ENCODE peak calls at places on chromosomes 13 and 19, in five cellular contexts. One of them, this sample, is unnamed.

GRCh38 chr13:59276436-59276835 is 887.3 kb downstream of the DIAPH3 start:
- DNase-seq in CD8-positive, alpha-beta T cell: no peak
- DNase-seq in NCI-H2171: no peak
- DNase-seq in body of pancreas: no peak
- DNase-seq in HT-29: no peak
- DNase-seq in this sample: no peak

GRCh38 chr19:1206063-1206732 is 620 bp downstream of the STK11 start:
- DNase-seq in HT-29: no peak
- DNase-seq in CD8-positive, alpha-beta T cell: no peak
- DNase-seq in body of pancreas: peak
- DNase-seq in NCI-H2171: no peak
- DNase-seq in this sample: no peak

GRCh38 chr19:56751078-56751489 is 79.5 kb upstream of the ZNF835 start:
- DNase-seq in NCI-H2171: no peak
- DNase-seq in HT-29: no peak
- DNase-seq in CD8-positive, alpha-beta T cell: no peak
- DNase-seq in body of pancreas: peak
- DNase-seq in this sample: no peak

GRCh38 chr13:113545455-113545930 is 39.1 kb upstream of the TFDP1 start:
- DNase-seq in CD8-positive, alpha-beta T cell: no peak
- DNase-seq in body of pancreas: no peak
- DNase-seq in HT-29: no peak
- DNase-seq in NCI-H2171: no peak
- DNase-seq in this sample: no peak

GRCh38 chr13:36807616-36808015 is 11.4 kb upstream of the RFXAP start:
- DNase-seq in body of pancreas: no peak
- DNase-seq in NCI-H2171: no peak
- DNase-seq in CD8-positive, alpha-beta T cell: no peak
- DNase-seq in HT-29: no peak
- DNase-seq in this sample: no peak

GRCh38 chr19:5974721-5975387 is 3.1 kb downstream of the RANBP3 start:
- DNase-seq in HT-29: no peak
- DNase-seq in NCI-H2171: no peak
- DNase-seq in body of pancreas: no peak
- DNase-seq in CD8-positive, alpha-beta T cell: peak
- DNase-seq in this sample: no peak

GRCh38 chr13:29621841-29622240 is 26.4 kb upstream of the SLC7A1 start:
- DNase-seq in CD8-positive, alpha-beta T cell: no peak
- DNase-seq in body of pancreas: no peak
- DNase-seq in HT-29: no peak
- DNase-seq in NCI-H2171: no peak
- DNase-seq in this sample: no peak

GRCh38 chr13:77781804-77782203 is 84.3 kb downstream of the SLAIN1 start:
- DNase-seq in CD8-positive, alpha-beta T cell: no peak
- DNase-seq in NCI-H2171: no peak
- DNase-seq in HT-29: no peak
- DNase-seq in body of pancreas: no peak
- DNase-seq in this sample: no peak

GRCh38 chr13:77274126-77274525 is 52.8 kb downstream of the MYCBP2 start:
- DNase-seq in CD8-positive, alpha-beta T cell: no peak
- DNase-seq in NCI-H2171: no peak
- DNase-seq in HT-29: no peak
- DNase-seq in body of pancreas: no peak
- DNase-seq in this sample: no peak

GRCh38 chr19:35315883-35316282 is 13.1 kb upstream of the CD22 start:
- DNase-seq in CD8-positive, alpha-beta T cell: no peak
- DNase-seq in NCI-H2171: no peak
- DNase-seq in body of pancreas: no peak
- DNase-seq in HT-29: no peak
- DNase-seq in this sample: no peak

GRCh38 chr19:45294291-45295029 is 28.2 kb downstream of the CKM start:
- DNase-seq in NCI-H2171: no peak
- DNase-seq in CD8-positive, alpha-beta T cell: no peak
- DNase-seq in body of pancreas: peak
- DNase-seq in HT-29: no peak
- DNase-seq in this sample: no peak

GRCh38 chr13:71879945-71880344 is 12.9 kb upstream of the DACH1 start:
- DNase-seq in NCI-H2171: no peak
- DNase-seq in HT-29: no peak
- DNase-seq in CD8-positive, alpha-beta T cell: no peak
- DNase-seq in body of pancreas: no peak
- DNase-seq in this sample: no peak

This sample was measured in immature natural killer cell.